ENCODE peak calls at places on chromosomes 13 and 19, in nine cellular contexts. C, P, Z, J, D, H, E, N and W are unnamed samples.

GRCh38 chr13:108915095-108915633 is 285.8 kb downstream of the MYO16 start:
- DNase-seq in C (no peak), P (no peak), Z (no peak), J (no peak), D (no peak), H (no peak), E (peak), N (peak), W (no peak)

GRCh38 chr19:40774916-40775631 is at the start of gene MIA:
- DNase-seq in C (no peak), P (no peak), Z (no peak), J (no peak), D (no peak), H (no peak), E (no peak), N (no peak), W (no peak)

GRCh38 chr13:76335463-76335862 is 550.7 kb downstream of the KCTD12 start:
- DNase-seq in C (no peak), P (no peak), Z (no peak), J (no peak), D (no peak), H (no peak), E (no peak), N (no peak), W (no peak)

GRCh38 chr19:41521860-41522555 is 54.0 kb upstream of the CEACAM21 start:
- DNase-seq in C (peak), P (no peak), Z (peak), J (peak), D (no peak), H (no peak), E (no peak), N (no peak), W (peak)

GRCh38 chr19:8512115-8512967 is 1.6 kb downstream of the ZNF414 start:
- DNase-seq in C (no peak), P (no peak), Z (no peak), J (no peak), D (no peak), H (peak), E (peak), N (no peak), W (no peak)

GRCh38 chr13:69423844-69424243 is 683.8 kb upstream of the ATXN8OS start:
- DNase-seq in C (no peak), P (no peak), Z (no peak), J (no peak), D (no peak), H (no peak), E (no peak), N (no peak), W (no peak)

GRCh38 chr13:52794589-52794988 is 53.9 kb downstream of the PCDH8 start:
- DNase-seq in C (no peak), P (no peak), Z (no peak), J (no peak), D (no peak), H (no peak), E (no peak), N (no peak), W (no peak)

GRCh38 chr19:590396-590745 is 690 bp downstream of the HCN2 start:
- DNase-seq in C (no peak), P (no peak), Z (peak), J (no peak), D (no peak), H (no peak), E (no peak), N (no peak), W (no peak)

GRCh38 chr13:40094056-40094455 is 438.6 kb downstream of the COG6 start:
- DNase-seq in C (no peak), P (no peak), Z (no peak), J (no peak), D (no peak), H (no peak), E (no peak), N (no peak), W (no peak)

GRCh38 chr19:18782559-18783225 is 8.4 kb downstream of the COMP start:
- DNase-seq in C (no peak), P (no peak), Z (no peak), J (no peak), D (no peak), H (no peak), E (no peak), N (no peak), W (no peak)

GRCh38 chr13:86900906-86901305 is 770.3 kb upstream of the SLITRK5 start:
- DNase-seq in C (no peak), P (no peak), Z (no peak), J (no peak), D (no peak), H (no peak), E (no peak), N (no peak), W (no peak)

GRCh38 chr19:27972291-27973040 is 1240.5 kb downstream of the UQCRFS1 start:
- DNase-seq in C (no peak), P (no peak), Z (no peak), J (no peak), D (no peak), H (no peak), E (no peak), N (no peak), W (no peak)

GRCh38 chr19:27974082-27974513 is 1238.9 kb downstream of the UQCRFS1 start:
- DNase-seq in C (no peak), P (no peak), Z (no peak), J (no peak), D (no peak), H (no peak), E (peak), N (no peak), W (no peak)

GRCh38 chr19:27971071-27971470 is 1241.9 kb downstream of the UQCRFS1 start:
- DNase-seq in C (no peak), P (no peak), Z (no peak), J (no peak), D (no peak), H (no peak), E (peak), N (no peak), W (no peak)

GRCh38 chr19:27971869-27972268 is 1241.1 kb downstream of the UQCRFS1 start:
- DNase-seq in C (no peak), P (no peak), Z (no peak), J (no peak), D (no peak), H (no peak), E (no peak), N (no peak), W (no peak)

DNA sequence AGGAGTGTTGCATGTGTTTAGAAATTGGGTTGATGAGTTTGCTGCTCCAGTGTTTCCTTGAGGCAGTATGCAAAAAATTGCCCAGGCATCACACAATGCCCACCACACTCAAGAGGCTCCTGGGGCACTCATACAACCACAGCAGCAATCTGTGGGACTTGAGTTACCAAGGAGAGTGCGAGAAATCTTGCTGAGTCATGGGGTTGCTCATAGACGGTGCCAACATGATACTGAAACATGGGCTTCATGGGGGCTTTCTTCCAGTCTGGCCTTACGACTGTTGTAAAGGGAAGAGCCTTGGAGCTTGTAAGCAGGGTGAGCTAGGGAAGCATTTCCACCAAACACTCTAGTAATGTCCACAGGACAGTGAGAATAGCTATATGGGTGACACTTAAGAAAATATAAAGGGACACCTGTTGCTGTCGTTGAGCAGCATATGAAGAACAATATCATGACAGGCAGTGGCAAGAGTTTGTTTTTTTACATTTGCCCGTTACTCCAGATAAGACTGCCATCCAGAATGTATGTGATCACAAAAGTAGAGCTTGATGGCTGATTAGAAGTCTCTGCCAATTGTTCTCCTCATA is 1237.4 kb downstream of the UQCRFS1 start:
- DNase-seq in C (no peak), P (no peak), Z (no peak), J (no peak), D (no peak), H (no peak), E (no peak), N (no peak), W (no peak)
- TF ChIP-seq CTCF in C (no peak), P (no peak), Z (no peak), J (no peak), D (no peak), H (no peak), E (no peak), N (no peak), W (no peak)

DNA sequence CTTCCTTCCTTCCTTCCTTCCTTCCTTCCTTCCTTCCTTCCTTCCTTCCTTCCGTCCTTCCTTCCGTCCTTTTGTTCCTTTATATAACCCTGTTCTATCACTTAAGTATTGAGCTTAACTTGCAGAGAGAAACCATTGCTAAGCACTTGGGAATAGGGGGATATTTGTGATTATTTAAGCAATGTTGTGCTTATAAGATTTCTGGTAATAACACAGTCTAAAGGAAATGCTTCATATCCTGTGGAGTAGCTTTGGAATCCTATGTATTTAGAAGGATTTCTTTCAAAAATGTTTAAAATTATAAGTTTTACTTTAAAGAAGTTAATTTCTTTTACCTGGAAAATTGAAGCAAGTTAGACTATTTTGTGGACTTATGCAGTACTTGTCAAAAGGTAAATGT is 209.8 kb downstream of the PCCA start:
- DNase-seq in C (no peak), P (no peak), Z (no peak), J (no peak), D (no peak), H (no peak), E (no peak), N (no peak), W (no peak)
- TF ChIP-seq CTCF in C (no peak), P (no peak), Z (no peak), J (no peak), D (no peak), H (no peak), E (no peak), N (no peak), W (no peak)

GRCh38 chr19:51111606-51112005 is 3.4 kb upstream of the CTU1 start:
- DNase-seq in C (peak), P (no peak), Z (no peak), J (no peak), D (no peak), H (peak), E (peak), N (no peak), W (no peak)
- TF ChIP-seq CTCF in C (no peak), P (no peak), Z (no peak), J (no peak), D (no peak), H (peak), E (no peak), N (no peak), W (peak)

GRCh38 chr19:14183741-14184395 is 22.1 kb downstream of the ADGRL1 start:
- DNase-seq in C (no peak), P (no peak), Z (no peak), J (no peak), D (no peak), H (no peak), E (no peak), N (no peak), W (no peak)

GRCh38 chr19:14185158-14185557 is 20.8 kb downstream of the ADGRL1 start:
- DNase-seq in C (no peak), P (no peak), Z (no peak), J (no peak), D (no peak), H (no peak), E (no peak), N (no peak), W (no peak)

GRCh38 chr19:14182481-14182880 is 23.5 kb downstream of the ADGRL1 start:
- DNase-seq in C (no peak), P (no peak), Z (no peak), J (no peak), D (no peak), H (no peak), E (no peak), N (no peak), W (no peak)

GRCh38 chr19:14189415-14189814 is 16.6 kb downstream of the ADGRL1 start:
- DNase-seq in C (no peak), P (no peak), Z (no peak), J (no peak), D (no peak), H (no peak), E (no peak), N (no peak), W (no peak)

DNA sequence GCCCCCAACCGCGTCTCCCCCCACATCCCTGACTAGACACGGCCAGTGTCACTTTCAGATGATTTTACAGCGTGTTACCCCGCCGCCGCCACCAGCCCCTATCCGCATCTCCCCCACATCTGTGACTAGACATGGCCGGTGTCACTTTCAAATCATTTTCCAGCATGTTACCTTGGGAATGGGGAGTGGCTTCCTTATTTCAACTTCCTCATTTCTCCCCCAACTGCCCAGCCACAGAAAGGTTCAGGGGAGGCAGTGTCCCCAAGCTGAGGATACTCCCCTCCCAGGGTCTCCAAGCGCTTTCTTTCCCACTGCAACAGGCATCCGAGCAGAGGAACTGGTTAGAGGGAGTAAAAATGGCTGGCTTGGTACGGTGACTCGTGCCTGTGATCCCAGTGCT is 18.4 kb downstream of the ADGRL1 start:
- DNase-seq in C (no peak), P (no peak), Z (no peak), J (no peak), D (no peak), H (no peak), E (no peak), N (no peak), W (no peak)
- TF ChIP-seq CTCF in C (no peak), P (no peak), Z (no peak), J (no peak), D (no peak), H (no peak), E (no peak), N (no peak), W (no peak)

DNA sequence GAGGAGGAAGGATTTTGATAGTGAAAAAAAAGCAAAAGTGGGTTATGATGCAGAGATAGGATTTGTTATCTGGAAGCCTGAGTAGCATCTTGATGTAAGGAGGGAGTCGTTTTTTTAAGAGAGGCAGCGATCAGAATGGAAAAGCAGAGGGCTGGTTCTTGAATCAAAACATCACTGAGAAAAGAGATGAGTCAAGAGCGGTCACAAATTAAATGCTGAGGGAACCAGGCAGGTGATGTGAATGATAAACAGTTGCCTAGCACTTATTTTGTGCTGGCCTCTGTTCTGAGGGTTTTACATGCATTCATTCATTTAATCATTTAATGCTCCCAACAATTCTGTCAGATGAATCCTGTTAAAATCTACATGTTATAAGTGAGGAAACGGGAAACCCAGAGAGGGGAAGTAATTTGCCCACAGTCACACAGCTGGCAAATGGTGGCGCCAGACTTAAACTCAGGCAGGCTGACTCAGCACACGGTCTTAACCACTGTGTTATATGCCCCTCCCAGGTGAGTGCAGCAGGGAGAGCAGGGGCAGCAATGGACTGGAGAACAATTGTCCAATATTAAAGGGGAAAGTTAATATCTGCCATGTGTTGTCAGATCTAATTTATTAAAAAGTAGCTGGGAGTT is 21.4 kb downstream of the SIGLECL1 start:
- DNase-seq in C (no peak), P (no peak), Z (no peak), J (no peak), D (no peak), H (no peak), E (no peak), N (no peak), W (no peak)
- TF ChIP-seq CTCF in C (no peak), P (no peak), Z (no peak), J (no peak), D (no peak), H (no peak), E (no peak), N (no peak), W (no peak)

GRCh38 chr19:17110599-17110966 is 35.0 kb downstream of the MYO9B start:
- DNase-seq in C (no peak), P (no peak), Z (no peak), J (no peak), D (no peak), H (no peak), E (no peak), N (no peak), W (no peak)
- TF ChIP-seq CTCF in C (no peak), P (no peak), Z (no peak), J (no peak), D (no peak), H (no peak), E (no peak), N (no peak), W (no peak)

GRCh38 chr13:33116321-33117010 is 100.2 kb downstream of the KL start:
- DNase-seq in C (no peak), P (no peak), Z (no peak), J (no peak), D (no peak), H (no peak), E (no peak), N (no peak), W (no peak)

GRCh38 chr13:33115274-33115673 is 99.1 kb downstream of the KL start:
- DNase-seq in C (no peak), P (no peak), Z (no peak), J (no peak), D (no peak), H (no peak), E (no peak), N (no peak), W (no peak)

GRCh38 chr13:33119886-33120543 is 103.8 kb downstream of the KL start:
- DNase-seq in C (no peak), P (no peak), Z (no peak), J (no peak), D (no peak), H (peak), E (peak), N (no peak), W (no peak)

GRCh38 chr13:33123066-33123940 is 107.1 kb downstream of the KL start:
- DNase-seq in C (no peak), P (no peak), Z (no peak), J (no peak), D (no peak), H (no peak), E (no peak), N (peak), W (no peak)

DNA sequence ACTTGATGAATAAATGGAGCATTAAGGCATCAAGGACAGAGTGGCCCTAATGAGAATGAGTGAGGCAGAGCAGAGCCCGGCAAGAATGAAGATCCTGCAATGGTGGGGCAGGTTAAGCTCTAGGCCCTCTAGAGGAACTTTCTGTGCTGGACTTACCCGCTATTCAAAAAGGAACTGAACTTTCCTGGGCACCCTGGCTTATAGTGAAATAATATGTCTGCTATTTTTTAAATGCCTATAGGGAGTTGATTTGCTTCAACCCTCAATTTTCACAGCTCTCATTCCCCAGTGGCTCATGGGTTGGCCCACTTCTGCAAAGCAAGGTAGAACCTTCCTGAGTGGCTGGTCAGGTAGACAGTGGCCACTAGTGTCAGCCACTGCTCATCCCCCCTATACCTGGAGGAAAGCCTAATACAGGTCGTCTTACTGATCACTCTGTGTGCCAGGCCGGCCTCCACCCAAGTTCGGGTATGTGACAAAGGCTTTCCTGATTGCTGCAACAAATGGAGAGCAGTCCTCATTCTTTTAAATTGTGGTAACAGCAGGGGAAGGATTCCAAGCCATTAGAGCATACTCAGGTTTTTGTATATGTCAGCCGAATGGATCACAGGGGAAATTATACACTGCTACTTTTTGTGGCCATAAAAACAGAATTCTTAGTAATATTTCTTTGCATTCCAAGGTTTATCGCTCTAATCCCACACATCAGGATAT is 103.0 kb downstream of the KL start:
- DNase-seq in C (no peak), P (no peak), Z (no peak), J (no peak), D (no peak), H (no peak), E (no peak), N (no peak), W (no peak)
- TF ChIP-seq CTCF in C (no peak), P (no peak), Z (no peak), J (no peak), D (no peak), H (no peak), E (no peak), N (no peak), W (no peak)

DNA sequence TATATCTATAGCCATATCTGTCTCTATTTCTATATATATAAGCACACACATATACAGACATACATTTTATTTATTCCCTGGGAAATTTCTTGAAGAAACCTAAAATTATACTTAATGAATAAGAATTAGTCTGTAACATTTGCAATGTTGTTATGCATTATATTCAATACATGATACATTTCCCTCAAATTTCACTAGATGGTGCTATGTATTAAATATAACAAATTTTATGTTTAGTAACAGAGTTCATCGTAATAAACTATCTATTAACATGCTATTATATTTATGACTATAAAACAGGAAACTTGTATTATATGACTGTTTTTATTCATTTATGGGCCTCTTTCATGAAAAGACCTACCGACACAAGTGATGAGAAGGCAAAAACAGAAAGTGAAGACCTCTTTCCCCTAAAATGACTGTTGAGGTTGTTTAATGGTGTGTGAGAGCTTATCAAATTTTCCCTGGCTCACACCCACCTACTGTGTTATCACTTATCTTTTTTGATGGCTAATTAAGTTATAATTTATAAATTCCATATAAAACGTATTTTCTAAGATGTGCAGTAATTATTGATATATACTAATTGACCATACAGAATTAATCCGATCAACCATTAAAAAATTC is 881.9 kb downstream of the SLITRK6 start:
- DNase-seq in C (no peak), P (no peak), Z (no peak), J (no peak), D (no peak), H (no peak), E (peak), N (no peak), W (no peak)
- TF ChIP-seq CTCF in C (no peak), P (peak), Z (no peak), J (no peak), D (peak), H (no peak), E (peak), N (peak), W (no peak)